ENCODE peak calls at places on chromosomes 1 and 21, in four cellular contexts. J is cardiac fibroblast, T is uterus, V is iris pigment epithelial cell. B is an unnamed sample.

GRCh38 chr1:106676021-106676420 is 380.5 kb upstream of the PRMT6 start:
- DNase-seq in V (peak; percentile 4), T (no peak), J (peak; percentile 12), B (no peak)

GRCh38 chr1:3584915-3585314 is 26.4 kb downstream of the MEGF6 start:
- DNase-seq in J (no peak), V (no peak), T (no peak), B (no peak)

GRCh38 chr1:69915347-69915746 is 290.0 kb downstream of the LRRC40 start:
- DNase-seq in J (peak; percentile 64), T (no peak), V (peak; percentile 66), B (no peak)

GRCh38 chr1:31576201-31576669 is at the start of gene TINAGL1:
- DNase-seq in J (no peak), T (peak; percentile 62), V (no peak), B (peak; percentile 79)

GRCh38 chr1:17189632-17190525 is 15.0 kb upstream of the PADI1 start:
- DNase-seq in V (peak; percentile 94), J (peak; percentile 97), T (no peak), B (no peak)

GRCh38 chr1:93435443-93435842 is 12.5 kb upstream of the FNBP1L start:
- DNase-seq in J (no peak), T (no peak), V (no peak), B (no peak)

GRCh38 chr1:202160377-202160940 is at the start of gene PTPN7:
- DNase-seq in V (no peak), J (no peak), T (no peak), B (no peak)

GRCh38 chr1:93021539-93022134 is 57.4 kb upstream of the MTF2 start:
- DNase-seq in V (peak; percentile 51), J (peak; percentile 71), T (no peak), B (no peak)

GRCh38 chr1:147389532-147390184 is 147.2 kb downstream of the CHD1L start:
- DNase-seq in T (no peak), J (peak; percentile 68), V (peak; percentile 48), B (no peak)

GRCh38 chr1:113760102-113760804 is 967 bp upstream of the PHTF1 start:
- DNase-seq in J (peak; percentile 8), V (no peak), T (no peak), B (no peak)

GRCh38 chr21:16205527-16205926 is 475.7 kb downstream of the USP25 start:
- DNase-seq in V (peak; percentile 37), T (no peak), J (peak; percentile 33), B (no peak)

GRCh38 chr1:244083544-244083943 is 32.5 kb downstream of the ZBTB18 start:
- DNase-seq in V (no peak), J (no peak), T (no peak), B (no peak)

GRCh38 chr1:9984253-9984652 is 12.8 kb upstream of the RBP7 start:
- DNase-seq in T (no peak), J (no peak), V (no peak), B (no peak)

GRCh38 chr1:89989791-89990190 is 5.1 kb upstream of the ZNF326 start:
- DNase-seq in V (no peak), T (no peak), J (no peak), B (no peak)

GRCh38 chr1:56531624-56532358 is 47.6 kb downstream of the PLPP3 start:
- DNase-seq in V (no peak), T (no peak), J (no peak), B (no peak)

GRCh38 chr1:229980009-229980408 is 87.0 kb upstream of the GALNT2 start:
- DNase-seq in T (no peak), J (peak; percentile 91), V (no peak), B (no peak)

GRCh38 chr1:41330588-41331545 is 30.4 kb upstream of the FOXO6 start:
- DNase-seq in J (peak; percentile 8), V (peak; percentile 29), T (no peak), B (no peak)

GRCh38 chr1:182974792-182975191 is 21.8 kb upstream of the SHCBP1L start:
- DNase-seq in J (no peak), V (peak; percentile 23), T (no peak), B (no peak)

GRCh38 chr1:230857077-230857476 is 11.2 kb downstream of the C1orf198 start:
- DNase-seq in V (peak; percentile 73), T (no peak), J (peak; percentile 34), B (no peak)

GRCh38 chr1:86317926-86318325 is 78.2 kb downstream of the ODF2L start:
- DNase-seq in T (no peak), J (no peak), V (no peak), B (no peak)

GRCh38 chr1:84479998-84480397 is 932 bp downstream of the RPF1 start:
- DNase-seq in T (no peak), J (peak; percentile 16), V (peak; percentile 20), B (no peak)

GRCh38 chr1:54173681-54174080 is 20.9 kb upstream of the CDCP2 start:
- DNase-seq in V (no peak), T (no peak), J (no peak), B (no peak)

GRCh38 chr1:54403808-54404261 is 2.4 kb downstream of the SSBP3 start:
- DNase-seq in J (peak; percentile 74), V (peak; percentile 79), T (no peak), B (no peak)

GRCh38 chr1:10694633-10695627 is 101.5 kb downstream of the CASZ1 start:
- DNase-seq in T (peak; percentile 87), V (peak; percentile 69), J (peak; percentile 75), B (peak; percentile 94)

B was measured in left cardiac atrium.